ENCODE peak calls at places on chromosomes 2 and 18, in nine cellular contexts. K, C, Z, N, A, O, V, S and J are unnamed samples.

GRCh38 chr18:55228191-55228590 is 268.9 kb upstream of the CCDC68 start:
- DNase-seq in V (no peak), S (peak), C (no peak), K (peak), A (no peak), N (no peak), Z (no peak), O (no peak), J (no peak)

GRCh38 chr2:190344275-190344827 is 962 bp downstream of the INPP1 start:
- DNase-seq in Z (no peak), O (peak), K (peak), C (peak), V (no peak), N (no peak), S (no peak), A (no peak), J (no peak)

GRCh38 chr2:53769318-53769945 is 1.8 kb downstream of the CHAC2 start:
- DNase-seq in A (no peak), N (no peak), V (no peak), S (no peak), C (no peak), K (no peak), O (no peak), Z (no peak), J (no peak)

GRCh38 chr18:904135-905090 is at the start of gene ADCYAP1:
- DNase-seq in A (no peak), S (peak), V (no peak), C (no peak), Z (no peak), N (no peak), K (no peak), O (no peak), J (no peak)

GRCh38 chr2:31987454-31987853 is 23.4 kb downstream of the MEMO1 start:
- DNase-seq in K (peak), O (no peak), Z (no peak), V (no peak), N (no peak), A (no peak), S (peak), C (no peak), J (peak)

GRCh38 chr2:179584760-179585159 is 276.7 kb downstream of the ZNF385B start:
- DNase-seq in K (no peak), C (no peak), S (no peak), A (no peak), Z (no peak), N (no peak), V (no peak), O (no peak), J (no peak)

GRCh38 chr2:113282747-113283533 is 4.2 kb upstream of the PAX8 start:
- DNase-seq in O (peak), K (peak), A (peak), Z (peak), N (no peak), S (no peak), C (no peak), V (peak), J (no peak)

GRCh38 chr2:219713110-219713509 is 85.7 kb downstream of the SLC4A3 start:
- DNase-seq in Z (no peak), K (peak), V (no peak), O (no peak), N (no peak), A (no peak), C (peak), S (peak), J (no peak)

GRCh38 chr2:23618265-23618664 is 233.3 kb downstream of the KLHL29 start:
- DNase-seq in V (peak), A (no peak), S (no peak), K (no peak), Z (peak), O (peak), N (no peak), C (no peak), J (no peak)

GRCh38 chr2:118975133-118975532 is 33.1 kb downstream of the MARCO start:
- DNase-seq in N (no peak), O (peak), Z (no peak), V (no peak), C (no peak), K (no peak), S (no peak), A (no peak), J (no peak)

GRCh38 chr2:9981646-9982045 is 30.2 kb downstream of the GRHL1 start:
- DNase-seq in Z (no peak), K (no peak), A (no peak), V (no peak), O (no peak), S (no peak), N (no peak), C (no peak), J (no peak)

GRCh38 chr2:43086451-43087221 is 139.8 kb downstream of the ZFP36L2 start:
- DNase-seq in Z (no peak), K (peak), O (no peak), S (peak), A (peak), V (no peak), C (no peak), N (no peak), J (peak)

GRCh38 chr18:58768293-58768974 is 96.2 kb upstream of the ZNF532 start:
- DNase-seq in Z (peak), K (peak), O (peak), V (peak), N (peak), A (peak), C (peak), S (peak), J (no peak)

GRCh38 chr2:213451542-213452256 is 167.4 kb downstream of the SPAG16 start:
- DNase-seq in A (no peak), N (no peak), V (no peak), O (no peak), Z (no peak), K (no peak), S (no peak), C (no peak), J (no peak)

GRCh38 chr18:10123006-10123950 is 209.5 kb downstream of the VAPA start:
- DNase-seq in S (no peak), O (no peak), K (no peak), Z (no peak), N (no peak), C (no peak), A (no peak), V (no peak), J (no peak)

GRCh38 chr2:56681659-56682396 is 498.0 kb downstream of the CCDC85A start:
- DNase-seq in Z (no peak), V (no peak), K (peak), A (no peak), C (no peak), S (peak), N (no peak), O (no peak), J (no peak)

GRCh38 chr2:142153601-142154000 is 22.8 kb upstream of the LRP1B start:
- DNase-seq in C (no peak), K (no peak), O (no peak), Z (no peak), N (no peak), V (no peak), A (no peak), S (no peak), J (no peak)

GRCh38 chr2:157810037-157810436 is 66.1 kb downstream of the ACVR1 start:
- DNase-seq in N (no peak), O (no peak), C (no peak), S (no peak), A (no peak), V (no peak), Z (no peak), K (peak), J (no peak)

GRCh38 chr2:239029958-239030357 is 182.1 kb downstream of the TWIST2 start:
- DNase-seq in Z (peak), K (no peak), N (no peak), A (no peak), S (no peak), O (no peak), V (no peak), C (no peak), J (no peak)

GRCh38 chr2:139574371-139574770 is 794.2 kb upstream of the NXPH2 start:
- DNase-seq in O (no peak), C (no peak), S (no peak), N (no peak), K (no peak), V (no peak), Z (no peak), A (no peak), J (no peak)

GRCh38 chr2:27866237-27866636 is 23.9 kb downstream of the RBKS start:
- DNase-seq in K (no peak), Z (no peak), A (no peak), N (no peak), O (no peak), V (no peak), C (no peak), S (no peak), J (no peak)

GRCh38 chr2:9249036-9249800 is 42.6 kb downstream of the ASAP2 start:
- DNase-seq in C (no peak), S (peak), V (no peak), N (no peak), A (no peak), O (no peak), K (peak), Z (no peak), J (no peak)

GRCh38 chr2:170716851-170717598 is 1.9 kb downstream of the SP5 start:
- DNase-seq in O (no peak), Z (peak), K (peak), V (peak), N (no peak), S (no peak), A (peak), C (no peak), J (no peak)

GRCh38 chr2:229130522-229130921 is 140.6 kb downstream of the PID1 start:
- DNase-seq in K (no peak), V (no peak), N (no peak), Z (no peak), C (no peak), S (peak), A (no peak), O (no peak), J (no peak)

GRCh38 chr18:30682667-30683066 is 359.9 kb downstream of the DSC3 start:
- DNase-seq in C (no peak), O (no peak), S (no peak), A (no peak), V (no peak), N (no peak), K (peak), Z (no peak), J (no peak)

GRCh38 chr2:132701810-132702209 is 31.8 kb upstream of the LYPD1 start:
- DNase-seq in K (peak), C (no peak), Z (no peak), A (no peak), V (no peak), S (peak), N (no peak), O (no peak), J (no peak)

GRCh38 chr2:45237128-45237527 is 227.9 kb upstream of the SIX2 start:
- DNase-seq in N (no peak), Z (no peak), K (peak), S (no peak), V (no peak), O (no peak), C (no peak), A (no peak), J (no peak)

GRCh38 chr2:56680971-56681631 is 497.3 kb downstream of the CCDC85A start:
- DNase-seq in C (no peak), A (no peak), V (no peak), Z (no peak), O (no peak), N (no peak), S (peak), K (no peak), J (peak)

GRCh38 chr2:151973901-151974199 is 125.0 kb downstream of the CACNB4 start:
- DNase-seq in N (no peak), S (peak), V (no peak), C (no peak), Z (no peak), O (no peak), K (peak), A (no peak), J (no peak)

GRCh38 chr18:56368066-56368465 is 270.3 kb downstream of the TXNL1 start:
- DNase-seq in N (no peak), C (no peak), O (no peak), Z (no peak), A (peak), V (no peak), S (no peak), K (no peak), J (no peak)

GRCh38 chr2:49839818-49840217 is 685.5 kb upstream of the FSHR start:
- DNase-seq in V (no peak), A (no peak), N (no peak), K (no peak), Z (no peak), O (no peak), C (no peak), S (no peak), J (no peak)

GRCh38 chr2:88692187-88692586 is 714 bp downstream of the RPIA start:
- DNase-seq in N (no peak), A (no peak), O (peak), Z (peak), K (peak), C (peak), S (peak), V (peak), J (no peak)

GRCh38 chr18:34707670-34708069 is 2.4 kb upstream of the DTNA start:
- DNase-seq in N (no peak), K (peak), Z (no peak), V (no peak), S (peak), C (no peak), O (peak), A (no peak), J (peak)

GRCh38 chr2:70087703-70088507 is 628 bp downstream of the PCBP1 start:
- DNase-seq in Z (peak), K (peak), O (peak), N (peak), A (peak), V (peak), C (peak), S (peak), J (no peak)

GRCh38 chr2:42975358-42975717 is 183.0 kb upstream of the HAAO start:
- DNase-seq in N (no peak), C (no peak), S (no peak), K (peak), V (no peak), A (no peak), O (no peak), Z (no peak), J (no peak)

GRCh38 chr2:232343816-232344215 is 34.7 kb upstream of the ALPP start:
- DNase-seq in N (no peak), V (no peak), Z (peak), C (no peak), K (no peak), A (no peak), S (no peak), O (peak), J (no peak)

GRCh38 chr2:191580581-191580980 is 97.4 kb upstream of the NABP1 start:
- DNase-seq in K (peak), C (no peak), A (no peak), O (no peak), V (no peak), Z (no peak), S (peak), N (no peak), J (no peak)

GRCh38 chr2:30711646-30712085 is 95.6 kb downstream of the CAPN13 start:
- DNase-seq in S (peak), K (peak), Z (peak), C (peak), N (peak), V (peak), A (peak), O (peak), J (peak)

GRCh38 chr18:42141439-42141838 is 186.4 kb downstream of the PIK3C3 start:
- DNase-seq in C (no peak), O (no peak), N (no peak), K (no peak), S (peak), V (no peak), Z (no peak), A (no peak), J (no peak)

GRCh38 chr2:238912916-238913875 is 65.3 kb downstream of the TWIST2 start:
- DNase-seq in K (no peak), N (peak), A (no peak), C (no peak), S (no peak), O (no peak), V (no peak), Z (peak), J (no peak)

GRCh38 chr18:23107718-23108117 is 27.6 kb upstream of the CABLES1 start:
- DNase-seq in C (no peak), N (no peak), O (no peak), S (no peak), Z (no peak), K (no peak), A (no peak), V (no peak), J (no peak)
- H3K4me3 ChIP-seq in C (no peak), N (no peak), O (no peak), S (no peak), Z (no peak), K (no peak), A (no peak), V (no peak), J (no peak)

DNA sequence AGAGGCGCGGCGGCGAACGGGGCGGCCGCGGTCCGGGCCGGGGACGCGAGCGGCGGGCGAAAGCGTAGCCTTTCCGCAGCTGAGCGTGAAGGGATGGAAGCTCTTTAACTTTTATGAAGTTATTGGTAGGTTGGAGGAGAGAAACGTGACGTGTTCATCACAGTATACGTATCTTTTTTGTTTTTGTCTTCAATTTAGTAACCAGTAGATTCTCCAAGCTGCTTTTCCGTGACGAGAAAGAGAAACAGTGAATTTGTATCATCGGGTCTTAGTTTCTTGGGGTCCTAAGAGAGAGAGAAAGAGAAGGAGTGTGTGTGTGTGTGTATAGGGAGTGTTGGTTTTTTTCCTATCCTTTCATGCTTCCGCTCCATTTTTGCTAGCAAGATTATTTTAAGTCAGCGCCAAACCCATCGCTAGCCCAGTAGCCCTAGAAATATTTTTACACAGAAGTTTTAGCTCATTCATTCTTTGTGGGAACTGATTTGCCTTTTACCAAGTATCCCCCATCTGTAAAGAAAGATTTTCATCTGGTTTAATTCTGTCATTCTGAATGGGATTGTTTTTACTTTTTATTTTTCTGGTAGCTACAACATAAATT is 669 bp downstream of the ATG4B start:
- DNase-seq in A (no peak), K (no peak), S (peak), O (no peak), Z (no peak), V (no peak), N (no peak), C (no peak), J (no peak)
- TF ChIP-seq CTCF in A (no peak), K (no peak), S (no peak), O (no peak), Z (no peak), V (no peak), N (no peak), C (no peak), J (no peak)

GRCh38 chr2:207967121-207967520 is 58.2 kb downstream of the PLEKHM3 start:
- DNase-seq in A (no peak), V (no peak), S (no peak), Z (no peak), N (no peak), K (no peak), O (no peak), C (no peak), J (no peak)
- H3K4me3 ChIP-seq in A (no peak), V (no peak), S (no peak), Z (no peak), N (no peak), K (no peak), O (no peak), C (no peak), J (no peak)

GRCh38 chr2:237702439-237703397 is 75.3 kb downstream of the LRRFIP1 start:
- DNase-seq in C (no peak), O (peak), Z (peak), V (peak), A (no peak), K (peak), N (no peak), S (peak), J (no peak)
- TF ChIP-seq CTCF in C (no peak), O (no peak), Z (no peak), V (no peak), A (no peak), K (peak), N (no peak), S (peak), J (no peak)

GRCh38 chr2:224982910-224983688 is 59.2 kb downstream of the DOCK10 start:
- DNase-seq in C (no peak), N (no peak), V (peak), O (peak), K (peak), A (no peak), Z (no peak), S (peak), J (no peak)

GRCh38 chr2:224982226-224982625 is 60.0 kb downstream of the DOCK10 start:
- DNase-seq in C (no peak), S (peak), K (peak), V (no peak), Z (no peak), N (no peak), A (no peak), O (no peak), J (no peak)

GRCh38 chr2:224984641-224985040 is 57.6 kb downstream of the DOCK10 start:
- DNase-seq in V (no peak), S (no peak), Z (no peak), A (no peak), C (no peak), K (no peak), O (no peak), N (no peak), J (no peak)

GRCh38 chr2:224986479-224986878 is 55.8 kb downstream of the DOCK10 start:
- DNase-seq in O (no peak), Z (no peak), V (no peak), K (no peak), S (no peak), N (no peak), A (no peak), C (no peak), J (no peak)

GRCh38 chr2:224983719-224984388 is 58.4 kb downstream of the DOCK10 start:
- DNase-seq in A (no peak), V (no peak), K (peak), S (peak), N (no peak), C (no peak), Z (no peak), O (no peak), J (no peak)
- H3K4me3 ChIP-seq in A (no peak), V (peak), K (peak), S (peak), N (peak), C (no peak), Z (peak), O (no peak), J (peak)

DNA sequence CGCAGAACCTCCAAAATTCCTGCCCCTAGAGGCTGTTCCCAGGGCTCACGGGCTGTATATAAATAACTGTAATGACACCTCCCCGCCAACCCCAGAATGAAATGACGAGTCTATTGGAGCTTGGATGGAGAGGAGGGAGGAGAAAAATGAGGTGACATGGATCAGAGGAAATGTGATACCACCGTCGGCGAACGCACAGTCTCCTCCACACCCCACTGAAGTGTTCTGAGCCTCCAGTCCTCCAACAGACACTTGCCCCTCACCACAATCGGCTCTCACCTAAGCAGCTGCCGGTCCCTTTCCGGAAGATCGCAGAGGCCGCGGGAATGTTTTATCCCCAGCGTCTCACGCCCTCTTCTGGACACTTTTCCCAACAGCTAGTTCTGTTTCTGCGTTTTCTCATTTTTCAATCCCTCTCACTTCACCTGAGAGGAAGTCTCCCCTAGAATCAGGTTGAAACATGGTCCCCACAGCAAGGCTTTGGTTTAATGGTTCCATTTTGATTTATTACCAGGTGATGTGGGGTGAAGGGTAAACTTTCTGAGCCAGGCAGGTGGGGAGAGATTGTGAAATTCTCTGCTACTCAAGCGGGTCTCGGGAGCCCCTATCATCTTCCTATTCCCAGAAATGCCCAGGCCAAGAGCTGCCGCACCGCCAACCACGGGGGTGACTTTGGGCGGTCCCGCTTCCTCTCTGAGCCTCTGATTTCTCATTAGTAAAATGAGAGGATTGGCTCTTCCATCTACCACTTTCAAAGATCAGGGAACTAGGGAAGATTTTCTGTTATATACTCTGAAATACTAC is 9.1 kb upstream of the MYO5B start:
- DNase-seq in C (no peak), V (peak), K (peak), O (no peak), Z (no peak), S (peak), A (no peak), N (no peak), J (no peak)
- TF ChIP-seq CTCF in C (peak), V (peak), K (peak), O (peak), Z (no peak), S (peak), A (peak), N (peak), J (peak)